ENCODE peak calls at places on chromosomes 2 and 18, in five cellular contexts. X is hypothalamus, Y is Peyer's patch, W is activated B cell treated with CpG ODN at 0.5 μM for 24 hours, T is NCI-H748 treated with DMSO at 0.1 percent for 48 hours. G is an unnamed sample.

GRCh38 chr2:194674043-194674442 is 983.0 kb upstream of the SLC39A10 start:
- DNase-seq in Y (no peak), W (no peak), X (no peak), T (no peak), G (no peak)

GRCh38 chr2:219661955-219662395 is 34.5 kb downstream of the SLC4A3 start:
- DNase-seq in W (no peak), Y (no peak), X (no peak), T (no peak), G (no peak)

GRCh38 chr2:230664128-230664527 is 48.5 kb upstream of the CAB39 start:
- DNase-seq in Y (no peak), W (no peak), X (no peak), T (no peak), G (no peak)

GRCh38 chr2:26095758-26096157 is 61.9 kb downstream of the RAB10 start:
- DNase-seq in X (no peak), Y (no peak), W (no peak), T (no peak), G (no peak)

GRCh38 chr2:64609229-64609994 is 44.3 kb downstream of the SERTAD2 start:
- DNase-seq in Y (peak; percentile 47), T (peak; percentile 7), X (peak; percentile 39), W (peak; percentile 82), G (peak; percentile 74)

GRCh38 chr2:9164112-9164608 is 42.5 kb upstream of the ASAP2 start:
- DNase-seq in X (no peak), W (no peak), T (no peak), Y (no peak), G (no peak)

GRCh38 chr2:23023722-23024121 is 361.3 kb upstream of the KLHL29 start:
- DNase-seq in Y (no peak), X (no peak), T (no peak), W (no peak), G (no peak)

GRCh38 chr2:196230051-196230450 is 58.7 kb upstream of the STK17B start:
- DNase-seq in Y (peak; percentile 63), T (no peak), W (no peak), X (no peak), G (peak; percentile 42)

GRCh38 chr2:84631047-84631446 is 114.7 kb downstream of the DNAH6 start:
- DNase-seq in X (no peak), Y (no peak), W (no peak), T (peak; percentile 4), G (no peak)

GRCh38 chr2:46299365-46300263 is 2.4 kb downstream of the EPAS1 start:
- DNase-seq in T (peak; percentile 43), Y (no peak), X (peak; percentile 24), W (no peak), G (peak; percentile 77)

GRCh38 chr2:173109253-173110188 is 33.9 kb downstream of the MAP3K20 start:
- DNase-seq in Y (no peak), W (no peak), X (no peak), T (no peak), G (no peak)

GRCh38 chr2:137380610-137381009 is 583.7 kb upstream of the HNMT start:
- DNase-seq in Y (no peak), W (no peak), T (no peak), X (no peak), G (no peak)

GRCh38 chr2:160510617-160511016 is 17.0 kb upstream of the RBMS1 start:
- DNase-seq in Y (no peak), T (no peak), X (no peak), W (no peak), G (no peak)

GRCh38 chr2:75606851-75607798 is 39.5 kb upstream of the MRPL19 start:
- DNase-seq in Y (no peak), X (no peak), T (no peak), W (no peak), G (no peak)

GRCh38 chr2:152847067-152847466 is 128.6 kb downstream of the ARL6IP6 start:
- DNase-seq in T (no peak), X (no peak), W (no peak), Y (no peak), G (no peak)

GRCh38 chr2:240930631-240931318 is 24.6 kb downstream of the CROCC2 start:
- DNase-seq in W (no peak), T (no peak), X (no peak), Y (no peak), G (peak; percentile 5)

GRCh38 chr2:186751790-186752189 is 57.9 kb downstream of the FAM171B start:
- DNase-seq in Y (no peak), T (no peak), X (no peak), W (no peak), G (no peak)

GRCh38 chr18:29164020-29164706 is 987.2 kb upstream of the CDH2 start:
- DNase-seq in W (no peak), X (no peak), Y (no peak), T (no peak), G (no peak)

GRCh38 chr18:48901145-48902022 is 49.4 kb downstream of the SMAD7 start:
- DNase-seq in W (peak; percentile 5), T (no peak), X (no peak), Y (no peak), G (no peak)

GRCh38 chr2:196101325-196101981 is 32.8 kb upstream of the DNAH7 start:
- DNase-seq in T (no peak), X (no peak), Y (peak; percentile 69), W (peak; percentile 34), G (peak; percentile 30)

GRCh38 chr2:233137040-233137439 is 76.9 kb downstream of the INPP5D start:
- DNase-seq in W (no peak), Y (no peak), T (no peak), X (no peak), G (no peak)

GRCh38 chr2:126664234-126664633 is 8.3 kb downstream of the GYPC start:
- DNase-seq in W (no peak), Y (no peak), T (no peak), X (no peak), G (peak; percentile 26)

GRCh38 chr2:204315236-204315662 is 230.0 kb upstream of the PARD3B start:
- DNase-seq in T (no peak), W (no peak), Y (no peak), X (peak; percentile 20), G (peak; percentile 13)

GRCh38 chr18:25732862-25733261 is 357.6 kb downstream of the SS18 start:
- DNase-seq in W (no peak), T (no peak), Y (no peak), X (no peak), G (no peak)

GRCh38 chr2:96245609-96246390 is 20.0 kb downstream of the TMEM127 start:
- DNase-seq in W (no peak), T (no peak), Y (no peak), X (no peak), G (no peak)

GRCh38 chr18:25392199-25392598 is 40.2 kb upstream of the ZNF521 start:
- DNase-seq in W (no peak), T (no peak), X (no peak), Y (no peak), G (no peak)

GRCh38 chr2:215396595-215397313 is 39.1 kb downstream of the FN1 start:
- DNase-seq in W (no peak), T (no peak), X (no peak), Y (no peak), G (no peak)

GRCh38 chr2:101400048-101400447 is 12.7 kb upstream of the CREG2 start:
- DNase-seq in W (no peak), T (no peak), X (no peak), Y (no peak), G (no peak)

GRCh38 chr2:205868773-205869333 is 186.6 kb downstream of the NRP2 start:
- DNase-seq in Y (no peak), T (no peak), X (no peak), W (no peak), G (no peak)

GRCh38 chr2:13056259-13056843 is 339.6 kb downstream of the TRIB2 start:
- DNase-seq in W (no peak), X (no peak), Y (no peak), T (peak; percentile 25), G (no peak)

GRCh38 chr18:48842259-48843061 is 108.3 kb downstream of the SMAD7 start:
- DNase-seq in X (no peak), W (no peak), Y (peak; percentile 62), T (no peak), G (peak; percentile 31)

GRCh38 chr18:79982736-79983135 is 5.6 kb downstream of the TXNL4A start:
- DNase-seq in W (no peak), T (no peak), Y (no peak), X (peak; percentile 29), G (no peak)

GRCh38 chr2:28436525-28437051 is 43.9 kb downstream of the FOSL2 start:
- DNase-seq in W (no peak), T (no peak), X (no peak), Y (no peak), G (peak; percentile 88)

GRCh38 chr2:19893520-19894134 is 8.2 kb downstream of the TTC32 start:
- DNase-seq in Y (no peak), T (no peak), W (no peak), X (no peak), G (no peak)

GRCh38 chr18:3720818-3721545 is 271.0 kb downstream of the TGIF1 start:
- DNase-seq in Y (no peak), T (peak; percentile 14), W (no peak), X (no peak), G (no peak)

GRCh38 chr2:72981516-72981915 is 64.2 kb downstream of the EMX1 start:
- DNase-seq in W (no peak), Y (no peak), T (peak; percentile 1), X (no peak), G (peak; percentile 27)

GRCh38 chr18:22490429-22490846 is 72.7 kb upstream of the CTAGE1 start:
- DNase-seq in T (no peak), X (no peak), W (no peak), Y (no peak), G (no peak)

GRCh38 chr18:75209952-75210261 is 690 bp upstream of the TSHZ1 start:
- DNase-seq in T (no peak), W (no peak), Y (no peak), X (no peak), G (no peak)

GRCh38 chr2:20633794-20634259 is 17.1 kb downstream of the HS1BP3 start:
- DNase-seq in T (peak; percentile 14), Y (no peak), W (no peak), X (no peak), G (peak; percentile 82)

G was measured in transverse colon.